ENCODE peak calls at places on chromosome 2, in seven cellular contexts. W is lung, S is BE2C, B is fibroblast of lung, A is tibial nerve, C is H4, I is islet precursor cell. X is an unnamed sample.

GRCh38 chr2:84906108-84906899 is 848 bp downstream of the TMSB10 start:
- DNase-seq in S (peak; percentile 16), I (peak; percentile 50), A (no peak), B (no peak), W (peak; percentile 58), C (no peak), X (no peak)

GRCh38 chr2:172102858-172103359 is at the start of gene DLX2:
- DNase-seq in C (peak; percentile 95), S (peak; percentile 86), I (peak; percentile 98), W (peak; percentile 72), B (peak; percentile 79), A (peak; percentile 68), X (no peak)

GRCh38 chr2:45869165-45869501 is 217.7 kb downstream of the PRKCE start:
- DNase-seq in C (no peak), S (no peak), A (no peak), B (no peak), I (no peak), W (no peak), X (no peak)

GRCh38 chr2:240205348-240205747 is 64.9 kb upstream of the OTOS start:
- DNase-seq in C (peak; percentile 56), S (no peak), W (no peak), I (peak; percentile 51), A (no peak), B (peak; percentile 51), X (no peak)

GRCh38 chr2:152486048-152486736 is 151.2 kb downstream of the FMNL2 start:
- DNase-seq in W (no peak), S (no peak), B (no peak), I (peak; percentile 7), C (no peak), A (no peak), X (no peak)

GRCh38 chr2:118983133-118983532 is 41.1 kb downstream of the MARCO start:
- DNase-seq in S (no peak), B (no peak), W (no peak), A (no peak), I (peak; percentile 26), C (no peak), X (no peak)

GRCh38 chr2:144456680-144457079 is 63.2 kb downstream of the ZEB2 start:
- DNase-seq in A (peak; percentile 55), W (no peak), B (peak; percentile 91), C (peak; percentile 78), S (no peak), I (peak; percentile 73), X (peak; percentile 38)

GRCh38 chr2:220104871-220105351 is 477.5 kb downstream of the SLC4A3 start:
- DNase-seq in B (peak; percentile 73), I (peak; percentile 75), C (peak; percentile 71), A (no peak), W (no peak), S (no peak), X (peak; percentile 5)

GRCh38 chr2:75466708-75467311 is 93.9 kb downstream of the EVA1A start:
- DNase-seq in I (no peak), S (peak; percentile 42), W (peak; percentile 37), B (peak; percentile 33), C (peak; percentile 43), A (no peak), X (no peak)

GRCh38 chr2:73107211-73107926 is 5.4 kb downstream of the RAB11FIP5 start:
- DNase-seq in A (no peak), S (no peak), C (no peak), W (no peak), B (peak; percentile 60), I (peak; percentile 37), X (no peak)